ENCODE peak calls at places on chromosomes 3 and 15, in eight cellular contexts. A, Q, L, N, H, Y, C and J are unnamed samples.

GRCh38 chr3:132445812-132446211 is 28.5 kb downstream of the DNAJC13 start:
- DNase-seq in A (peak; percentile 53), Q (peak; percentile 73), L (no peak), N (no peak), H (no peak), Y (no peak), C (no peak), J (no peak)

GRCh38 chr3:42991369-42992315 is 12.5 kb downstream of the GASK1A start:
- DNase-seq in A (peak; percentile 18), Q (no peak), L (peak; percentile 61), N (no peak), H (no peak), Y (no peak), C (no peak), J (no peak)

GRCh38 chr3:59818033-59818936 is 768.5 kb upstream of the CFAP20DC start:
- DNase-seq in A (peak; percentile 96), Q (peak; percentile 87), L (peak; percentile 92), N (no peak), H (no peak), Y (no peak), C (peak; percentile 76), J (peak; percentile 30)

GRCh38 chr15:31162721-31163510 is 61.4 kb upstream of the TRPM1 start:
- DNase-seq in A (no peak), Q (no peak), L (no peak), N (no peak), H (no peak), Y (no peak), C (no peak), J (no peak)

GRCh38 chr3:76044601-76045600 is 259.6 kb upstream of the ZNF717 start:
- DNase-seq in A (peak; percentile 15), Q (peak; percentile 29), L (no peak), N (no peak), H (no peak), Y (peak; percentile 19), C (no peak), J (peak; percentile 21)

GRCh38 chr3:100436951-100437350 is 35.6 kb downstream of the LNP1 start:
- DNase-seq in A (peak; percentile 49), Q (no peak), L (no peak), N (no peak), H (no peak), Y (no peak), C (no peak), J (no peak)

GRCh38 chr3:130925628-130926027 is 31.7 kb downstream of the ATP2C1 start:
- DNase-seq in A (peak; percentile 52), Q (no peak), L (no peak), N (no peak), H (no peak), Y (no peak), C (no peak), J (no peak)

GRCh38 chr3:108472011-108472591 is 38.3 kb downstream of the MYH15 start:
- DNase-seq in A (peak; percentile 100), Q (peak; percentile 97), L (no peak), N (no peak), H (no peak), Y (no peak), C (no peak), J (no peak)

GRCh38 chr15:81182031-81182745 is 14.5 kb upstream of the IL16 start:
- DNase-seq in A (no peak), Q (no peak), L (no peak), N (no peak), H (no peak), Y (no peak), C (no peak), J (no peak)